ENCODE peak calls at places on chromosome 11, in ten cellular contexts. One of them, this sample, is unnamed.

GRCh38 chr11:92423635-92424034 is 199.0 kb downstream of the FAT3 start:
- DNase-seq in Peyer's patch: no peak
- DNase-seq in IMR-90: no peak
- DNase-seq in uterus: no peak
- DNase-seq in transverse colon: no peak
- DNase-seq in heart left ventricle: no peak
- DNase-seq in NB4: no peak
- DNase-seq in ovary: no peak
- DNase-seq in adrenal gland: no peak
- DNase-seq in esophagus squamous epithelium: no peak
- DNase-seq in this sample: no peak

GRCh38 chr11:85133636-85134035 is 493.5 kb downstream of the DLG2 start:
- DNase-seq in Peyer's patch: no peak
- DNase-seq in IMR-90: no peak
- DNase-seq in uterus: no peak
- DNase-seq in transverse colon: no peak
- DNase-seq in heart left ventricle: no peak
- DNase-seq in NB4: no peak
- DNase-seq in ovary: no peak
- DNase-seq in adrenal gland: no peak
- DNase-seq in esophagus squamous epithelium: no peak
- DNase-seq in this sample: no peak

GRCh38 chr11:23789938-23790371 is 706.9 kb upstream of the LUZP2 start:
- DNase-seq in Peyer's patch: peak
- DNase-seq in IMR-90: peak
- DNase-seq in uterus: no peak
- DNase-seq in transverse colon: peak
- DNase-seq in heart left ventricle: no peak
- DNase-seq in NB4: no peak
- DNase-seq in ovary: no peak
- DNase-seq in adrenal gland: no peak
- DNase-seq in esophagus squamous epithelium: no peak
- DNase-seq in this sample: no peak

GRCh38 chr11:131253885-131254204 is 116.6 kb upstream of the NTM start:
- DNase-seq in Peyer's patch: no peak
- DNase-seq in IMR-90: peak
- DNase-seq in uterus: no peak
- DNase-seq in transverse colon: no peak
- DNase-seq in heart left ventricle: no peak
- DNase-seq in NB4: no peak
- DNase-seq in ovary: peak
- DNase-seq in adrenal gland: no peak
- DNase-seq in esophagus squamous epithelium: no peak
- DNase-seq in this sample: no peak

GRCh38 chr11:120128392-120129172 is 9.3 kb downstream of the TRIM29 start:
- DNase-seq in Peyer's patch: peak
- DNase-seq in IMR-90: peak
- DNase-seq in uterus: peak
- DNase-seq in transverse colon: peak
- DNase-seq in heart left ventricle: no peak
- DNase-seq in NB4: peak
- DNase-seq in ovary: peak
- DNase-seq in adrenal gland: peak
- DNase-seq in esophagus squamous epithelium: no peak
- DNase-seq in this sample: peak

GRCh38 chr11:85889676-85890579 is 34.7 kb downstream of the CCDC83 start:
- DNase-seq in Peyer's patch: no peak
- DNase-seq in IMR-90: peak
- DNase-seq in uterus: peak
- DNase-seq in transverse colon: no peak
- DNase-seq in heart left ventricle: no peak
- DNase-seq in NB4: peak
- DNase-seq in ovary: no peak
- DNase-seq in adrenal gland: no peak
- DNase-seq in esophagus squamous epithelium: no peak
- DNase-seq in this sample: no peak

GRCh38 chr11:127000291-127000968 is at the start of gene KIRREL3:
- DNase-seq in Peyer's patch: no peak
- DNase-seq in IMR-90: peak
- DNase-seq in uterus: no peak
- DNase-seq in transverse colon: no peak
- DNase-seq in heart left ventricle: no peak
- DNase-seq in NB4: no peak
- DNase-seq in ovary: no peak
- DNase-seq in adrenal gland: peak
- DNase-seq in esophagus squamous epithelium: no peak
- DNase-seq in this sample: no peak

GRCh38 chr11:65654375-65655349 is 8.1 kb downstream of the RELA start:
- DNase-seq in Peyer's patch: no peak
- DNase-seq in IMR-90: no peak
- DNase-seq in uterus: peak
- DNase-seq in transverse colon: peak
- DNase-seq in heart left ventricle: no peak
- DNase-seq in NB4: no peak
- DNase-seq in ovary: no peak
- DNase-seq in adrenal gland: no peak
- DNase-seq in esophagus squamous epithelium: no peak
- DNase-seq in this sample: no peak

GRCh38 chr11:70788247-70789022 is 390.1 kb downstream of the CTTN start:
- DNase-seq in Peyer's patch: no peak
- DNase-seq in IMR-90: peak
- DNase-seq in uterus: no peak
- DNase-seq in transverse colon: no peak
- DNase-seq in heart left ventricle: no peak
- DNase-seq in NB4: peak
- DNase-seq in ovary: no peak
- DNase-seq in adrenal gland: peak
- DNase-seq in esophagus squamous epithelium: no peak
- DNase-seq in this sample: no peak

GRCh38 chr11:24524156-24524555 is 27.3 kb downstream of the LUZP2 start:
- DNase-seq in Peyer's patch: no peak
- DNase-seq in IMR-90: peak
- DNase-seq in uterus: no peak
- DNase-seq in transverse colon: no peak
- DNase-seq in heart left ventricle: no peak
- DNase-seq in NB4: no peak
- DNase-seq in ovary: no peak
- DNase-seq in adrenal gland: no peak
- DNase-seq in esophagus squamous epithelium: no peak
- DNase-seq in this sample: no peak

GRCh38 chr11:43952401-43953342 is 10.2 kb downstream of the C11orf96 start:
- DNase-seq in Peyer's patch: peak
- DNase-seq in IMR-90: no peak
- DNase-seq in uterus: peak
- DNase-seq in transverse colon: no peak
- DNase-seq in heart left ventricle: no peak
- DNase-seq in NB4: no peak
- DNase-seq in ovary: no peak
- DNase-seq in adrenal gland: peak
- DNase-seq in esophagus squamous epithelium: no peak
- DNase-seq in this sample: no peak

GRCh38 chr11:77175021-77175842 is 47.2 kb downstream of the MYO7A start:
- DNase-seq in Peyer's patch: no peak
- DNase-seq in IMR-90: no peak
- DNase-seq in uterus: no peak
- DNase-seq in transverse colon: no peak
- DNase-seq in heart left ventricle: no peak
- DNase-seq in NB4: peak
- DNase-seq in ovary: no peak
- DNase-seq in adrenal gland: no peak
- DNase-seq in esophagus squamous epithelium: no peak
- DNase-seq in this sample: peak

GRCh38 chr11:14446701-14447169 is 52.9 kb downstream of the COPB1 start:
- DNase-seq in Peyer's patch: no peak
- DNase-seq in IMR-90: peak
- DNase-seq in uterus: no peak
- DNase-seq in transverse colon: no peak
- DNase-seq in heart left ventricle: no peak
- DNase-seq in NB4: no peak
- DNase-seq in ovary: no peak
- DNase-seq in adrenal gland: no peak
- DNase-seq in esophagus squamous epithelium: no peak
- DNase-seq in this sample: no peak

GRCh38 chr11:4455439-4455838 is 6.3 kb downstream of the OR52K2 start:
- DNase-seq in Peyer's patch: no peak
- DNase-seq in IMR-90: no peak
- DNase-seq in uterus: no peak
- DNase-seq in transverse colon: no peak
- DNase-seq in heart left ventricle: peak
- DNase-seq in NB4: peak
- DNase-seq in ovary: no peak
- DNase-seq in adrenal gland: peak
- DNase-seq in esophagus squamous epithelium: no peak
- DNase-seq in this sample: peak

GRCh38 chr11:15826826-15827225 is 529.5 kb downstream of the SOX6 start:
- DNase-seq in Peyer's patch: peak
- DNase-seq in IMR-90: no peak
- DNase-seq in uterus: no peak
- DNase-seq in transverse colon: peak
- DNase-seq in heart left ventricle: no peak
- DNase-seq in NB4: peak
- DNase-seq in ovary: peak
- DNase-seq in adrenal gland: peak
- DNase-seq in esophagus squamous epithelium: no peak
- DNase-seq in this sample: no peak

GRCh38 chr11:1761110-1761856 is 2.4 kb downstream of the CTSD start:
- DNase-seq in Peyer's patch: no peak
- DNase-seq in IMR-90: no peak
- DNase-seq in uterus: no peak
- DNase-seq in transverse colon: no peak
- DNase-seq in heart left ventricle: no peak
- DNase-seq in NB4: no peak
- DNase-seq in ovary: no peak
- DNase-seq in adrenal gland: peak
- DNase-seq in esophagus squamous epithelium: no peak
- DNase-seq in this sample: no peak

GRCh38 chr11:125297346-125297910 is 132.9 kb downstream of the PKNOX2 start:
- DNase-seq in Peyer's patch: no peak
- DNase-seq in IMR-90: no peak
- DNase-seq in uterus: no peak
- DNase-seq in transverse colon: no peak
- DNase-seq in heart left ventricle: no peak
- DNase-seq in NB4: no peak
- DNase-seq in ovary: no peak
- DNase-seq in adrenal gland: no peak
- DNase-seq in esophagus squamous epithelium: no peak
- DNase-seq in this sample: no peak
- TF ChIP-seq POLR2A in Peyer's patch: no peak
- TF ChIP-seq POLR2A in IMR-90: no peak
- TF ChIP-seq POLR2A in uterus: no peak
- TF ChIP-seq POLR2A in transverse colon: no peak
- TF ChIP-seq POLR2A in heart left ventricle: no peak
- TF ChIP-seq POLR2A in NB4: no peak
- TF ChIP-seq POLR2A in ovary: no peak
- TF ChIP-seq POLR2A in adrenal gland: no peak
- TF ChIP-seq POLR2A in esophagus squamous epithelium: no peak
- TF ChIP-seq POLR2A in this sample: no peak

GRCh38 chr11:34755671-34756070 is 134.8 kb downstream of the EHF start:
- DNase-seq in Peyer's patch: no peak
- DNase-seq in IMR-90: no peak
- DNase-seq in uterus: no peak
- DNase-seq in transverse colon: no peak
- DNase-seq in heart left ventricle: no peak
- DNase-seq in NB4: no peak
- DNase-seq in ovary: no peak
- DNase-seq in adrenal gland: no peak
- DNase-seq in esophagus squamous epithelium: no peak
- DNase-seq in this sample: no peak
- TF ChIP-seq CTCF in Peyer's patch: no peak
- TF ChIP-seq CTCF in IMR-90: no peak
- TF ChIP-seq CTCF in uterus: no peak
- TF ChIP-seq CTCF in transverse colon: no peak
- TF ChIP-seq CTCF in heart left ventricle: no peak
- TF ChIP-seq CTCF in NB4: no peak
- TF ChIP-seq CTCF in ovary: no peak
- TF ChIP-seq CTCF in adrenal gland: no peak
- TF ChIP-seq CTCF in esophagus squamous epithelium: no peak
- TF ChIP-seq CTCF in this sample: no peak

GRCh38 chr11:128472128-128473110 is 114.9 kb downstream of the ETS1 start:
- DNase-seq in Peyer's patch: no peak
- DNase-seq in IMR-90: peak
- DNase-seq in uterus: no peak
- DNase-seq in transverse colon: no peak
- DNase-seq in heart left ventricle: no peak
- DNase-seq in NB4: peak
- DNase-seq in ovary: peak
- DNase-seq in adrenal gland: no peak
- DNase-seq in esophagus squamous epithelium: no peak
- DNase-seq in this sample: no peak
- TF ChIP-seq POLR2A in Peyer's patch: no peak
- TF ChIP-seq POLR2A in IMR-90: no peak
- TF ChIP-seq POLR2A in uterus: no peak
- TF ChIP-seq POLR2A in transverse colon: no peak
- TF ChIP-seq POLR2A in heart left ventricle: no peak
- TF ChIP-seq POLR2A in NB4: no peak
- TF ChIP-seq POLR2A in ovary: no peak
- TF ChIP-seq POLR2A in adrenal gland: no peak
- TF ChIP-seq POLR2A in esophagus squamous epithelium: no peak
- TF ChIP-seq POLR2A in this sample: no peak

DNA sequence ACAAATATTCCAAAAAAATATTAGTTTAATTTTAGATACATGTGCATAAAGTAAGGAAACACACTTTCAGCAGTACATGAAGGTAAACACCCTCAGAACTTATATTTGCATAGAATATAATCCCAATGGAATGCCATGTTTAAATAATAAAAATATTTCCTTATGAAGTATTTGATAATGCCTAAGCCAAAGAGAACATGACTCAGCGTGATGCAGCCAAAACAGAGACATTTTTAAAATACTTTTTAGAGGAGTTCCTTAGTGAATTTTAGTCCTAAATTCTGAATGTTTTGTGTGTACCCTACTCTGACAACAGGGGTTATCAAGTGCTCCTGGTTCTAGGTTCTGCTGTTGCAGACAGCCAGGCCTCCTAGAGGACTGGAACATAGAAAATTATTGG is 39.1 kb upstream of the POU2AF2 start:
- DNase-seq in Peyer's patch: no peak
- DNase-seq in IMR-90: peak
- DNase-seq in uterus: no peak
- DNase-seq in transverse colon: no peak
- DNase-seq in heart left ventricle: no peak
- DNase-seq in NB4: no peak
- DNase-seq in ovary: no peak
- DNase-seq in adrenal gland: no peak
- DNase-seq in esophagus squamous epithelium: no peak
- DNase-seq in this sample: no peak
- TF ChIP-seq CTCF in Peyer's patch: no peak
- TF ChIP-seq CTCF in IMR-90: no peak
- TF ChIP-seq CTCF in uterus: no peak
- TF ChIP-seq CTCF in transverse colon: no peak
- TF ChIP-seq CTCF in heart left ventricle: no peak
- TF ChIP-seq CTCF in NB4: no peak
- TF ChIP-seq CTCF in ovary: no peak
- TF ChIP-seq CTCF in adrenal gland: no peak
- TF ChIP-seq CTCF in esophagus squamous epithelium: no peak
- TF ChIP-seq CTCF in this sample: no peak

GRCh38 chr11:109956124-109956793 is 136.9 kb upstream of the ZC3H12C start:
- DNase-seq in Peyer's patch: no peak
- DNase-seq in IMR-90: no peak
- DNase-seq in uterus: no peak
- DNase-seq in transverse colon: no peak
- DNase-seq in heart left ventricle: no peak
- DNase-seq in NB4: no peak
- DNase-seq in ovary: no peak
- DNase-seq in adrenal gland: no peak
- DNase-seq in esophagus squamous epithelium: no peak
- DNase-seq in this sample: no peak
- TF ChIP-seq POLR2A in Peyer's patch: no peak
- TF ChIP-seq POLR2A in IMR-90: no peak
- TF ChIP-seq POLR2A in uterus: no peak
- TF ChIP-seq POLR2A in transverse colon: no peak
- TF ChIP-seq POLR2A in heart left ventricle: no peak
- TF ChIP-seq POLR2A in NB4: no peak
- TF ChIP-seq POLR2A in ovary: no peak
- TF ChIP-seq POLR2A in adrenal gland: no peak
- TF ChIP-seq POLR2A in esophagus squamous epithelium: no peak
- TF ChIP-seq POLR2A in this sample: no peak

This sample was measured in gastrocnemius medialis.